ENCODE peak calls at places on chromosomes 5 and 9, in eight cellular contexts. One of them, this sample, is unnamed.

GRCh38 chr5:78295035-78295961 is 800 bp upstream of the AP3B1 start:
- DNase-seq in A549: peak
- DNase-seq in uterus: peak
- DNase-seq in H1: no peak
- DNase-seq in GM12891: peak
- DNase-seq in IMR-90: no peak
- DNase-seq in testis: peak
- DNase-seq in ovary: peak
- DNase-seq in this sample: no peak

GRCh38 chr5:53922508-53923498 is 362.4 kb downstream of the NDUFS4 start:
- DNase-seq in A549: no peak
- DNase-seq in uterus: no peak
- DNase-seq in H1: no peak
- DNase-seq in GM12891: no peak
- DNase-seq in IMR-90: no peak
- DNase-seq in testis: no peak
- DNase-seq in ovary: no peak
- DNase-seq in this sample: no peak

GRCh38 chr9:73023025-73023541 is 70.2 kb upstream of the ALDH1A1 start:
- DNase-seq in A549: peak
- DNase-seq in uterus: peak
- DNase-seq in H1: no peak
- DNase-seq in GM12891: peak
- DNase-seq in IMR-90: peak
- DNase-seq in testis: peak
- DNase-seq in ovary: peak
- DNase-seq in this sample: no peak

GRCh38 chr9:133701981-133702797 is 36.0 kb downstream of the SARDH start:
- DNase-seq in A549: no peak
- DNase-seq in uterus: peak
- DNase-seq in H1: no peak
- DNase-seq in GM12891: no peak
- DNase-seq in IMR-90: peak
- DNase-seq in testis: no peak
- DNase-seq in ovary: peak
- DNase-seq in this sample: no peak

GRCh38 chr9:125409217-125409636 is 147.6 kb downstream of the GAPVD1 start:
- DNase-seq in A549: no peak
- DNase-seq in uterus: no peak
- DNase-seq in H1: no peak
- DNase-seq in GM12891: peak
- DNase-seq in IMR-90: no peak
- DNase-seq in testis: no peak
- DNase-seq in ovary: no peak
- DNase-seq in this sample: no peak

GRCh38 chr5:122507581-122507980 is 195.5 kb downstream of the SNCAIP start:
- DNase-seq in A549: no peak
- DNase-seq in uterus: no peak
- DNase-seq in H1: no peak
- DNase-seq in GM12891: no peak
- DNase-seq in IMR-90: no peak
- DNase-seq in testis: no peak
- DNase-seq in ovary: no peak
- DNase-seq in this sample: no peak

GRCh38 chr5:171724771-171725609 is 60.6 kb upstream of the SMIM23 start:
- DNase-seq in A549: no peak
- DNase-seq in uterus: no peak
- DNase-seq in H1: no peak
- DNase-seq in GM12891: no peak
- DNase-seq in IMR-90: no peak
- DNase-seq in testis: no peak
- DNase-seq in ovary: no peak
- DNase-seq in this sample: peak

GRCh38 chr5:67221487-67222242 is 25.1 kb upstream of the CD180 start:
- DNase-seq in A549: no peak
- DNase-seq in uterus: no peak
- DNase-seq in H1: no peak
- DNase-seq in GM12891: no peak
- DNase-seq in IMR-90: no peak
- DNase-seq in testis: no peak
- DNase-seq in ovary: no peak
- DNase-seq in this sample: no peak

GRCh38 chr9:10050016-10050415 is 562.8 kb downstream of the PTPRD start:
- DNase-seq in A549: no peak
- DNase-seq in uterus: no peak
- DNase-seq in H1: no peak
- DNase-seq in GM12891: no peak
- DNase-seq in IMR-90: peak
- DNase-seq in testis: no peak
- DNase-seq in ovary: no peak
- DNase-seq in this sample: no peak

GRCh38 chr5:52269395-52269794 is 518.3 kb upstream of the ITGA1 start:
- DNase-seq in A549: no peak
- DNase-seq in uterus: no peak
- DNase-seq in H1: no peak
- DNase-seq in GM12891: no peak
- DNase-seq in IMR-90: no peak
- DNase-seq in testis: no peak
- DNase-seq in ovary: no peak
- DNase-seq in this sample: no peak

GRCh38 chr9:120382453-120382852 is 197.5 kb downstream of the CDK5RAP2 start:
- DNase-seq in A549: no peak
- DNase-seq in uterus: no peak
- DNase-seq in H1: no peak
- DNase-seq in GM12891: no peak
- DNase-seq in IMR-90: no peak
- DNase-seq in testis: no peak
- DNase-seq in ovary: no peak
- DNase-seq in this sample: no peak

GRCh38 chr9:83526901-83527300 is 11.3 kb downstream of the FRMD3 start:
- DNase-seq in A549: no peak
- DNase-seq in uterus: no peak
- DNase-seq in H1: no peak
- DNase-seq in GM12891: no peak
- DNase-seq in IMR-90: no peak
- DNase-seq in testis: no peak
- DNase-seq in ovary: no peak
- DNase-seq in this sample: no peak

GRCh38 chr9:33159760-33160127 is 7.4 kb downstream of the B4GALT1 start:
- DNase-seq in A549: no peak
- DNase-seq in uterus: no peak
- DNase-seq in H1: no peak
- DNase-seq in GM12891: no peak
- DNase-seq in IMR-90: peak
- DNase-seq in testis: peak
- DNase-seq in ovary: peak
- DNase-seq in this sample: no peak

GRCh38 chr5:103114440-103114839 is 5.5 kb downstream of the GIN1 start:
- DNase-seq in A549: no peak
- DNase-seq in uterus: no peak
- DNase-seq in H1: no peak
- DNase-seq in GM12891: no peak
- DNase-seq in IMR-90: no peak
- DNase-seq in testis: no peak
- DNase-seq in ovary: no peak
- DNase-seq in this sample: no peak

GRCh38 chr5:95857185-95857945 is 34.8 kb upstream of the GLRX start:
- DNase-seq in A549: no peak
- DNase-seq in uterus: peak
- DNase-seq in H1: no peak
- DNase-seq in GM12891: no peak
- DNase-seq in IMR-90: peak
- DNase-seq in testis: peak
- DNase-seq in ovary: peak
- DNase-seq in this sample: peak

GRCh38 chr5:145936401-145937131 is at the start of gene SH3RF2:
- DNase-seq in A549: peak
- DNase-seq in uterus: peak
- DNase-seq in H1: peak
- DNase-seq in GM12891: no peak
- DNase-seq in IMR-90: peak
- DNase-seq in testis: peak
- DNase-seq in ovary: peak
- DNase-seq in this sample: no peak

GRCh38 chr5:1967716-1968115 is 85.0 kb upstream of the IRX4 start:
- DNase-seq in A549: no peak
- DNase-seq in uterus: no peak
- DNase-seq in H1: no peak
- DNase-seq in GM12891: no peak
- DNase-seq in IMR-90: no peak
- DNase-seq in testis: no peak
- DNase-seq in ovary: no peak
- DNase-seq in this sample: peak

GRCh38 chr5:1345876-1346626 is 1.2 kb upstream of the CLPTM1L start:
- DNase-seq in A549: no peak
- DNase-seq in uterus: no peak
- DNase-seq in H1: no peak
- DNase-seq in GM12891: no peak
- DNase-seq in IMR-90: no peak
- DNase-seq in testis: no peak
- DNase-seq in ovary: peak
- DNase-seq in this sample: no peak

GRCh38 chr5:42555797-42556196 is 132.6 kb downstream of the GHR start:
- DNase-seq in A549: no peak
- DNase-seq in uterus: no peak
- DNase-seq in H1: no peak
- DNase-seq in GM12891: no peak
- DNase-seq in IMR-90: no peak
- DNase-seq in testis: no peak
- DNase-seq in ovary: no peak
- DNase-seq in this sample: no peak

GRCh38 chr5:15286659-15287058 is 213.3 kb upstream of the FBXL7 start:
- DNase-seq in A549: no peak
- DNase-seq in uterus: no peak
- DNase-seq in H1: no peak
- DNase-seq in GM12891: no peak
- DNase-seq in IMR-90: no peak
- DNase-seq in testis: peak
- DNase-seq in ovary: no peak
- DNase-seq in this sample: no peak

GRCh38 chr5:59598547-59598874 is 295.0 kb downstream of the PDE4D start:
- DNase-seq in A549: no peak
- DNase-seq in uterus: no peak
- DNase-seq in H1: no peak
- DNase-seq in GM12891: no peak
- DNase-seq in IMR-90: no peak
- DNase-seq in testis: no peak
- DNase-seq in ovary: no peak
- DNase-seq in this sample: no peak

GRCh38 chr9:129487658-129488483 is 133.0 kb downstream of the C9orf50 start:
- DNase-seq in A549: no peak
- DNase-seq in uterus: no peak
- DNase-seq in H1: no peak
- DNase-seq in GM12891: no peak
- DNase-seq in IMR-90: peak
- DNase-seq in testis: peak
- DNase-seq in ovary: no peak
- DNase-seq in this sample: no peak

GRCh38 chr9:38408719-38409118 is 15.5 kb downstream of the IGFBPL1 start:
- DNase-seq in A549: no peak
- DNase-seq in uterus: no peak
- DNase-seq in H1: no peak
- DNase-seq in GM12891: no peak
- DNase-seq in IMR-90: no peak
- DNase-seq in testis: no peak
- DNase-seq in ovary: no peak
- DNase-seq in this sample: no peak

GRCh38 chr5:10576121-10576789 is 12.4 kb downstream of the ANKRD33B start:
- DNase-seq in A549: no peak
- DNase-seq in uterus: no peak
- DNase-seq in H1: no peak
- DNase-seq in GM12891: no peak
- DNase-seq in IMR-90: no peak
- DNase-seq in testis: peak
- DNase-seq in ovary: no peak
- DNase-seq in this sample: peak
- TF ChIP-seq POLR2A in A549: no peak
- TF ChIP-seq POLR2A in uterus: no peak
- TF ChIP-seq POLR2A in H1: no peak
- TF ChIP-seq POLR2A in GM12891: no peak
- TF ChIP-seq POLR2A in IMR-90: no peak
- TF ChIP-seq POLR2A in testis: no peak
- TF ChIP-seq POLR2A in ovary: no peak
- TF ChIP-seq POLR2A in this sample: no peak

GRCh38 chr9:76232861-76233499 is 161.2 kb downstream of the RFK start:
- DNase-seq in A549: no peak
- DNase-seq in uterus: no peak
- DNase-seq in H1: no peak
- DNase-seq in GM12891: no peak
- DNase-seq in IMR-90: no peak
- DNase-seq in testis: no peak
- DNase-seq in ovary: no peak
- DNase-seq in this sample: no peak
- TF ChIP-seq POLR2A in A549: no peak
- TF ChIP-seq POLR2A in uterus: no peak
- TF ChIP-seq POLR2A in H1: no peak
- TF ChIP-seq POLR2A in GM12891: no peak
- TF ChIP-seq POLR2A in IMR-90: no peak
- TF ChIP-seq POLR2A in testis: no peak
- TF ChIP-seq POLR2A in ovary: no peak
- TF ChIP-seq POLR2A in this sample: no peak

DNA sequence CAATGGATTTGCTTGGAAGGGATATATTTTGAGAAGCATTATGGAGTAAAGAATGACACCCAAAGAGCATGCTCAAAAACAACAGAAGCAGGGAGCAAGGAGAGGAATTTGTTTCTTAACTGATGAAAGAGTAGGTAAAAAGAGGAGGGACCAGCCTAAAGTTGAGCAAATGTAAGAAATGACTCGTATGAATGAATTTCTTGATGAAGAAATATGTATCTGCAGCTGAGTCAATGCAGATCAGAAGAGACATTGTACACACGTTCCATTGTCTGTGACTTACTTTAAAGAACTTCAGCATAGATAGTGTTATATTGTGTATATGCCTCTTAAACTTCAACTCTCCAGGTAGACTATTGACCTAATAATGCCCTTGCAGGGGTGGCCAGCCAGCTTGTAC is 112.7 kb upstream of the NREP start:
- DNase-seq in A549: no peak
- DNase-seq in uterus: no peak
- DNase-seq in H1: no peak
- DNase-seq in GM12891: no peak
- DNase-seq in IMR-90: peak
- DNase-seq in testis: no peak
- DNase-seq in ovary: no peak
- DNase-seq in this sample: no peak
- TF ChIP-seq POLR2A in A549: no peak
- TF ChIP-seq POLR2A in uterus: no peak
- TF ChIP-seq POLR2A in H1: no peak
- TF ChIP-seq POLR2A in GM12891: no peak
- TF ChIP-seq POLR2A in IMR-90: no peak
- TF ChIP-seq POLR2A in testis: no peak
- TF ChIP-seq POLR2A in ovary: no peak
- TF ChIP-seq POLR2A in this sample: no peak

DNA sequence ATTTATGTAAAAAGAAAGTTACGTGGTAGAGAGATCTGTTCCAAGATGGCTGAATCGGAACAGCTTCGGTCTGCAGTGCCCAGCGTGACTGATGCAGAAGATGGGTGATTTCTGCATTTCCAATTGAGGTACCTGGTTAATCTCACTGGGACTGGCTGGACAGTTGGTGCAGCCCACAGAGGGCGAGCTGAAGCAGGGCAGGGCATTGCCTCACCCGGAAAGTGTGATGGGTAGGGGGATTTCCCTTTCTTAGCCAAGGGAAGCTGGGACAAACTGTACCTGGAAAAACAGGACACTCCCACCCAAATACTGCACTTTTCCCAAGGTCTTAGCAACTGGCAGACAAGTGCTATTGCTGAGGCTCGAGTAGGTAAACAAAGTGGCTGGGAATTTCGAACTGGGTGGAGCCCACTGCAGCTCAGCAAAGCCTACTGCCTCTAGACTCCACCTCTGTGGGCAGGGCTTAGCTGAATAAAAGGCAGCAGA is 13.1 kb upstream of the HSD17B4 start:
- DNase-seq in A549: no peak
- DNase-seq in uterus: no peak
- DNase-seq in H1: no peak
- DNase-seq in GM12891: no peak
- DNase-seq in IMR-90: no peak
- DNase-seq in testis: no peak
- DNase-seq in ovary: no peak
- DNase-seq in this sample: no peak
- TF ChIP-seq POLR2A in A549: no peak
- TF ChIP-seq POLR2A in uterus: no peak
- TF ChIP-seq POLR2A in H1: no peak
- TF ChIP-seq POLR2A in GM12891: no peak
- TF ChIP-seq POLR2A in IMR-90: no peak
- TF ChIP-seq POLR2A in testis: no peak
- TF ChIP-seq POLR2A in ovary: no peak
- TF ChIP-seq POLR2A in this sample: no peak